ENCODE peak calls at places on chromosomes 1 and 21, in nine cellular contexts. B is GM23338, L is neural progenitor cell, U is OCI-LY7, H is HCT116, Y is PC-3, J is SK-N-SH, K is MM.1S, M is hepatocyte. P is an unnamed sample.

GRCh38 chr1:23980725-23981063 is 567 bp upstream of the SRSF10 start:
- DNase-seq in B (peak), L (peak), U (peak), H (peak), Y (peak), J (peak), K (no peak), M (peak), P (peak)

GRCh38 chr1:22737374-22738068 is 26.9 kb downstream of the EPHB2 start:
- DNase-seq in B (no peak), L (no peak), U (no peak), H (no peak), Y (no peak), J (no peak), K (no peak), M (no peak), P (no peak)

GRCh38 chr1:217275617-217276398 is 355.1 kb downstream of the GPATCH2 start:
- DNase-seq in B (no peak), L (no peak), U (no peak), H (no peak), Y (peak), J (peak), K (no peak), M (no peak), P (peak)

GRCh38 chr1:7267493-7267892 is 482.2 kb downstream of the CAMTA1 start:
- DNase-seq in B (no peak), L (no peak), U (no peak), H (no peak), Y (no peak), J (no peak), K (no peak), M (peak), P (peak)

GRCh38 chr1:115496904-115497527 is 144.8 kb upstream of the VANGL1 start:
- DNase-seq in B (no peak), L (no peak), U (no peak), H (no peak), Y (peak), J (no peak), K (no peak), M (peak), P (peak)

GRCh38 chr1:226132731-226133503 is 53.6 kb downstream of the ACBD3 start:
- DNase-seq in B (no peak), L (no peak), U (no peak), H (no peak), Y (peak), J (peak), K (no peak), M (no peak), P (peak)

GRCh38 chr1:10280442-10281350 is 70.3 kb downstream of the KIF1B start:
- DNase-seq in B (no peak), L (no peak), U (no peak), H (no peak), Y (no peak), J (no peak), K (no peak), M (no peak), P (peak)

GRCh38 chr1:197469620-197470210 is 201.7 kb downstream of the CRB1 start:
- DNase-seq in B (peak), L (no peak), U (no peak), H (no peak), Y (no peak), J (no peak), K (no peak), M (no peak), P (no peak)

DNA sequence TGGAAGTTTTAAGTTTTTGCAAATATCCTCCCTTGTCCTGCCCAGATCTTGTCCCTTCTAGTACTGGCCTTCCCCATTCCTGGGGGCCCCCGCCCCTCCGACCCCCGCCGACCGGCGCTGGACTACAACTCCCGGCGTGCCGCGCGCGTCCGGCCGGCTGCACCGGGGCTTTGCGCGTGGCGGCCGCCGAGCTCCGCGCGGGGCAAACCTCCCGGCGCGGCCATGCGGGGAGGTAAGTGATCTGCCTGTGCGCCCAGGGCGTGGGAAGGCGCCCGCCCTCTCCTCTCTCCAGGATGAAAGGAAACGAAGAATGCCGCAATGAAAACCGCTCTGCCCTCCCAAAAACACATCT is 3.2 kb upstream of the SAMD13 start:
- DNase-seq in B (peak), L (peak), U (peak), H (no peak), Y (peak), J (peak), K (peak), M (peak), P (peak)
- TF ChIP-seq EZH2phosphoT487 in B (no peak), L (no peak), U (no peak), H (no peak), Y (no peak), J (no peak), K (no peak), M (no peak), P (no peak)

DNA sequence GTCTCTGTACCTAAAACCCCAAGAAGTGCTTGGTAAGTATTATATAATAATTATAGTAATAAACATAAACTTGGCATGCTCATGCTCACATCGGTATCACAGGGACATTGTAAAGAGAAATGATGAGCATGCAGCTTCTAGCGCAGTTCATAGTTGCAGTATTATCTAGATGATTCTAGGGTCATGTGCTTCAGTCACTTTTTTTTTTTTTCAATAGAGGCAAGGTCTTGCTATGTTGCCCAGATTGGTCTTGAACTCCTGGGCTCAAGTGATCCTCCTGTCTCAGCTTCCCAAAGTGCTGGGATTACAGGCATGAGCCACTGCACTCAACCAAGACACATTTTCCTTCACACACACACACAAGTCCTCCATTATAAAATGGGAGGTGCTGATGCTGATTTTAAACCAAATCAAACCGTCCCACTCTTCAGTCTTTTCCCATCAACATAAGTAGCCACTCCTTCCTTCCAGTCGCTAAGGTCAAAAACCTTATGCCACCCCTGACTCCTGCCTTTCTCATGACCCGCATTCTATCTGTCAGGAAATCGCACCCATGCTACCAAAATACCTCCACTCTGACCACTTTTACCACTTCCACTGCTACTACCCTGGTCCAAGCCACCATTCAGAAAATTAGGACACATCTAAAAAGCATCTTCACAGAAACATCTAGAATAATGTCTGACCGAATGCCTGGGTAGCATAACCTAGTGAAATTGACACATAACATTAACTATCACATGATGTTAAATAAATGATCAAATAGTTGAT is 28.2 kb upstream of the IFNGR2 start:
- DNase-seq in B (no peak), L (no peak), U (peak), H (no peak), Y (no peak), J (no peak), K (no peak), M (no peak), P (no peak)
- H3K27ac ChIP-seq in B (no peak), L (no peak), U (peak), H (no peak), Y (peak), J (no peak), K (no peak), M (no peak), P (no peak)

DNA sequence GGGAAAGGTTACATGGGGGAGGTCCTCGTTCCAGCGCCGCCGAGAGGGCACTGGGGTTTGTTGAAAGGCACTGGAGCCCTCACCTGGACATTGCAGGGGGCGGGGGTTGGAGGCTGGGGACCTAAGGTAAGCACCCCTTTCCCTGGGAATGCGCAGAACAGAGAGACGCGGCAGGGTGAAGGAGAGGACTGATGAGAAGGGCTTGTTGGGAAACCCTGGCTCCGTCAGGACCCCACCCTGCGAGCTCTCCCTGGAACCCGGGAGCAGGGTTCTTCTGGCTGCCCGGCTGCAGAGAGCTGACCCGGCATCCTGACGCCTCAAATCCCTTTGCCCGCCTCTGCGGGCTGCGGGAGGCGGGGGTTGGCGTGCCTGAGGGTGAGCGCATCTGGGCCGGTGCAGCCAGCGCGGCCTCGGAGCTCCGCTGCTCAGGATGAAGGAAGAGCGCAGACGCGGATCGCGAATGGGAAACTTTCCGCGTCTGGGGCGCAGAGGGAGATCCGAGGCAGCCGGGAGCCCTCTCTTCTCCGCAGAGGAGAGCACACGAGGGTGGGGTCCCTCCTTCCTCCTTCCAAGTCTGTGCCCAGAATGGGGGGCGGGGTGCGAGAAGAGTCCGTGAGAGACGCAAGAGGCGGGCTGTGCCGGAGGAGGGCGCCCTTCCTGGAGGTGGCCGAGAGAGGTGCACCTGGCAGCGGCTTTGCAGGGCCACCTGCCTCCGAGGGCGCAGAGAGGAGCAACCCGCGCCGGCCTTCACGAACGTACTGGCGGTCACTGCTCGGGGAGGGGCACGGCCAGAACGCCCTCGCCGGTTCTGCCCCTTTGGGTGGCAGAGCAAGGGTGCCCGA is 2.4 kb downstream of the IGSF21 start:
- DNase-seq in B (peak), L (peak), U (no peak), H (no peak), Y (no peak), J (peak), K (no peak), M (peak), P (peak)
- TF ChIP-seq EZH2phosphoT487 in B (no peak), L (no peak), U (no peak), H (no peak), Y (no peak), J (no peak), K (no peak), M (peak), P (no peak)

GRCh38 chr1:229253170-229253974 is 17.5 kb upstream of the RAB4A start:
- DNase-seq in B (peak), L (peak), U (peak), H (no peak), Y (peak), J (peak), K (peak), M (peak), P (peak)
- H3K27ac ChIP-seq in B (peak), L (no peak), U (no peak), H (peak), Y (no peak), J (peak), K (peak), M (peak), P (no peak)

GRCh38 chr1:151993084-151993733 is 450 bp downstream of the S100A10 start:
- DNase-seq in B (peak), L (peak), U (peak), H (no peak), Y (peak), J (no peak), K (no peak), M (peak), P (peak)

GRCh38 chr1:151993734-151994496 is at the start of gene S100A10:
- DNase-seq in B (peak), L (peak), U (no peak), H (no peak), Y (peak), J (peak), K (peak), M (peak), P (peak)

GRCh38 chr1:151997284-151997570 is 3.6 kb upstream of the S100A10 start:
- DNase-seq in B (no peak), L (no peak), U (no peak), H (no peak), Y (peak), J (no peak), K (no peak), M (no peak), P (peak)

GRCh38 chr1:151994956-151995355 is 1.3 kb upstream of the S100A10 start:
- DNase-seq in B (peak), L (peak), U (no peak), H (peak), Y (peak), J (no peak), K (no peak), M (peak), P (peak)

GRCh38 chr1:151995774-151996173 is 2.1 kb upstream of the S100A10 start:
- DNase-seq in B (no peak), L (no peak), U (no peak), H (no peak), Y (peak), J (no peak), K (no peak), M (no peak), P (peak)
- TF ChIP-seq EZH2phosphoT487 in B (no peak), L (no peak), U (no peak), H (no peak), Y (no peak), J (no peak), K (no peak), M (no peak), P (no peak)

GRCh38 chr1:53313556-53313955 is 14.3 kb downstream of the LRP8 start:
- DNase-seq in B (no peak), L (no peak), U (no peak), H (no peak), Y (no peak), J (no peak), K (no peak), M (no peak), P (no peak)
- H3K27ac ChIP-seq in B (no peak), L (no peak), U (no peak), H (no peak), Y (no peak), J (peak), K (no peak), M (no peak), P (no peak)

DNA sequence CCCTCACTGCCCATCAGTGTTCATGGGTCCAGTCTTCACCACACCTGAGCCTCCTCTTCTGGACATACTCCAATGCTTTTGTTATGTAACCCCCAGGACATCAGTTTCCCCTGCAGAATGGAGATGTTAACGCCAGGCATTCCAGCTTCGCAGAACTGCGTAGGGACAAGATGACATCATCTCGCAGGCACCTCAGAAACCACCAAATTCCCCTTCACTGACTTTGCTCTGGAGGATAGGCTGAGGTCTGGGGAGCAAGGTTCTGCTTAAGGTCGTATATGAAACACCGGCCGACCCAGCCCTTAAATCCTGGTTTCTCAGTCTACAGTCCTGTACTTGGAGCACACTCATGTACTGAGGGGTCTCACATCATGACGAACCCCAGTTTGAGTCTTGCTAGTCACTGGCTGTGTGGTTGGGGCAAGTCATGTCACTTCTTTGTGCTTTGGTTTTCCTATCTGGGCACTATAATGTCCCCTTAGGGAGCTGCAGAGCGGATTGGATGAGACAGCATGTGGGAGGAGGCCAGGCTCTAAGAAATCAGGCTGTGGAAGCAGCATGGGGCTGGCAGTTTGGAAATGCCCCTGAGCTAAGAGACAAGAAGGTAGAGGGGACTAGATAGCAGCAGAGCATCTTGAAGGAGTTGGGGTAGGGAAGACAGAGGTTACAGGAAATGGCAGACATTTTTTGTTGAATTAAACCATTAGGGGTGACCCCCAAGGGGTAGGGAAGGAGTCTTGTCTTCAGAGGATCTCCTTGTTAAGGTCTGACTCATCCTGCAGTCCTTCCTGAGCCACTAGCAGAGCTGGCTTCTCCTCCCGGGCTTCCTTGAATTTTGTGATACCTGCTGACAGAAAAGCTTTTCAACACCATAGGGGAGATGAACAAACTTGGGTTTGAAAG is 138.3 kb downstream of the FOXD2 start:
- DNase-seq in B (no peak), L (no peak), U (no peak), H (no peak), Y (no peak), J (no peak), K (no peak), M (no peak), P (peak)
- TF ChIP-seq EZH2phosphoT487 in B (no peak), L (no peak), U (no peak), H (no peak), Y (no peak), J (no peak), K (no peak), M (no peak), P (no peak)